ENCODE peak calls at places on chromosomes 12 and 14, in eight cellular contexts. I, V, X, A, N, Z, L and W are unnamed samples.

GRCh38 chr12:132409495-132410295 is 80.3 kb upstream of the FBRSL1 start:
- DNase-seq in V (no peak), L (no peak), I (no peak), X (no peak), Z (no peak), A (no peak), N (no peak), W (no peak)

GRCh38 chr12:107402041-107403022 is 283.3 kb upstream of the PWP1 start:
- DNase-seq in X (no peak), N (no peak), L (no peak), V (peak; percentile 81), Z (peak; percentile 73), A (no peak), I (peak; percentile 75), W (no peak)

GRCh38 chr14:73634333-73634833 is 10.4 kb upstream of the DNAL1 start:
- DNase-seq in I (no peak), L (peak; percentile 73), Z (peak; percentile 66), N (no peak), V (peak; percentile 45), A (no peak), X (no peak), W (peak; percentile 18)

GRCh38 chr14:50354527-50354926 is 42.2 kb downstream of the CDKL1 start:
- DNase-seq in V (no peak), A (no peak), N (no peak), I (no peak), X (no peak), Z (no peak), L (no peak), W (no peak)

GRCh38 chr12:116194935-116195431 is 82.5 kb downstream of the MED13L start:
- DNase-seq in A (no peak), N (no peak), X (no peak), V (no peak), L (no peak), I (no peak), Z (no peak), W (peak; percentile 78)

GRCh38 chr14:103118019-103118662 is 5.1 kb upstream of the TNFAIP2 start:
- DNase-seq in Z (no peak), V (no peak), L (peak; percentile 89), I (no peak), X (no peak), A (no peak), N (peak; percentile 88), W (no peak)

GRCh38 chr12:54300732-54301427 is at the start of gene NFE2:
- DNase-seq in A (peak; percentile 84), V (peak; percentile 77), Z (peak; percentile 87), I (peak; percentile 70), L (peak; percentile 74), N (peak; percentile 81), X (peak; percentile 80), W (no peak)

GRCh38 chr14:51921026-51921425 is 60.6 kb downstream of the GNG2 start:
- DNase-seq in I (no peak), X (no peak), L (no peak), N (no peak), A (no peak), V (no peak), Z (no peak), W (no peak)

GRCh38 chr12:54265364-54265812 is 14.5 kb downstream of the CBX5 start:
- DNase-seq in L (no peak), A (no peak), N (no peak), Z (no peak), V (no peak), X (no peak), I (no peak), W (no peak)

GRCh38 chr14:61337893-61338292 is 16.5 kb downstream of the PRKCH start:
- DNase-seq in X (no peak), L (no peak), N (no peak), A (no peak), Z (no peak), I (no peak), V (no peak), W (no peak)

DNA sequence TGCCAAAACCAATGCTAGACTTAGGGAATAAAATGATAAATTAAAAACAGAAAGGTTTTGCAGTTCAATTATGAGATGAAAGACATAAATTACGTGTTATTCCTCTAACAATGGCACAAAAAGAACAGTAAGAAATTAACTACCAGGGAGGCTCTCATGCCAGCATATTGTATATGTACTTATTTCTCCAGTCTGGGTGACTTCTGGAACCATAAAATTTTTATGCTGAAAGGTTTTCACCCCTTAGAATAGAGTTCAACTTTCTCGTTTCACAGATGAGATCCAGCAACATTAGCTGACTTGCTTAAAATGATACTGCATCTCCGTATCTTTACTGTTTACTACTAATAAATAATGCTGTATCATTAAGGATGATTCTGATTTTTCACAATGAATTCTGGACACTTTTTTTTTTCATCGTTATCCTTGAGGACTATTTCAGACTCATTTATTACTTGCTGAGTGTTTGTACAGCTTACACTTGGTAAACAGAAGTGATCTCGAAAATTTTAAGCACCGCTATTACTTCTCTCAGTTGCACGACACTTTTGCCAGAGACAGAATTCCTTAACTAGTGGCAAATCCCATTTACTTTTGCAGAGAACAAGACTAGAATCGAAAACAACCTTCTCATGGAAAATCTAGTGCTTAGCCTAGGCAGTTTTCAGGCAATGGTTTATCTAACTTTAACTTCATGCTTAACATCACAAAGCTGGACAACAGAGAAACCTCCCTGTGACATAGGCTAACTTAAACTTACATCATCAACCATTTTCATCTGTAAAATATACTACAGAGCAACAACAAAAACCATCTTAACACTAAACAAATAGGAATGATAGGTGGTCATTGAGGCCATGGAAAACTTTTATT is 2.7 kb downstream of the RSRC2 start:
- DNase-seq in L (no peak), Z (no peak), N (no peak), I (no peak), A (no peak), X (no peak), V (no peak), W (no peak)
- H3K4me3 ChIP-seq in L (peak overlapping the region; percentile 85), Z (peak overlapping the region; percentile 72), N (peak overlapping the region; percentile 30), I (peak overlapping the region; percentile 76), A (peak overlapping the region; percentile 72), X (peak overlapping the region; percentile 41), V (no peak overlapping the region), W (peak overlapping the region; percentile 75)

GRCh38 chr12:34287986-34288962 is 266.0 kb downstream of the ALG10 start:
- DNase-seq in X (peak; percentile 22), A (peak; percentile 48), Z (peak; percentile 1), V (no peak), N (no peak), L (peak; percentile 12), I (no peak), W (no peak)

GRCh38 chr12:34287437-34287836 is 265.1 kb downstream of the ALG10 start:
- DNase-seq in N (no peak), A (peak; percentile 40), X (no peak), I (no peak), L (peak; percentile 46), Z (peak; percentile 0), V (no peak), W (no peak)

GRCh38 chr12:34289431-34290190 is 267.3 kb downstream of the ALG10 start:
- DNase-seq in V (no peak), L (peak; percentile 25), X (peak; percentile 36), N (peak; percentile 26), Z (peak; percentile 2), A (no peak), I (no peak), W (no peak)

GRCh38 chr12:34290191-34290995 is 268.1 kb downstream of the ALG10 start:
- DNase-seq in A (peak; percentile 58), I (no peak), N (no peak), Z (peak; percentile 3), V (no peak), X (peak; percentile 37), L (peak; percentile 24), W (no peak)

DNA sequence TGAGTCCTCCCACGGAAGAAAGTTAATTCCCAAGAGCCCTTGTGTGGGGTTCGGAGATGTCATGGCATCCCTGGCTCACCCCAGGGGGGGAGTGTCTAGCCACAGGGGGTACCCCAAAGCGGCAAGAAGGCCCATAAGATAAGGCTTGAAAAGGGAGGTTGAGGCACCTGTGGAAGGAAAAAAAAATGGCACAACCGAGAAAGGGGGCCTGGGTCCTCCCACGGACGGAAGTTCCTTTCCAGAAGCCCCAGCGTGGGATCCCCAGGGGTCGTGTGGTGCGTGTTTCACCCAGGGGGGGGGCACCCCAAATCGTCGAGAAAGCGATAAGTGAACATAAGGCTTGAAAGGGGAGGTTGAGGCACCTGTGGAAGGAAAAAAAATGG is 266.7 kb downstream of the ALG10 start:
- DNase-seq in L (peak; percentile 30), N (no peak), A (no peak), X (peak; percentile 18), Z (peak; percentile 0), I (no peak), V (no peak), W (no peak)
- TF ChIP-seq CTCF in L (no peak), N (no peak), A (no peak), X (no peak), Z (no peak), I (no peak), V (no peak), W (no peak)

DNA sequence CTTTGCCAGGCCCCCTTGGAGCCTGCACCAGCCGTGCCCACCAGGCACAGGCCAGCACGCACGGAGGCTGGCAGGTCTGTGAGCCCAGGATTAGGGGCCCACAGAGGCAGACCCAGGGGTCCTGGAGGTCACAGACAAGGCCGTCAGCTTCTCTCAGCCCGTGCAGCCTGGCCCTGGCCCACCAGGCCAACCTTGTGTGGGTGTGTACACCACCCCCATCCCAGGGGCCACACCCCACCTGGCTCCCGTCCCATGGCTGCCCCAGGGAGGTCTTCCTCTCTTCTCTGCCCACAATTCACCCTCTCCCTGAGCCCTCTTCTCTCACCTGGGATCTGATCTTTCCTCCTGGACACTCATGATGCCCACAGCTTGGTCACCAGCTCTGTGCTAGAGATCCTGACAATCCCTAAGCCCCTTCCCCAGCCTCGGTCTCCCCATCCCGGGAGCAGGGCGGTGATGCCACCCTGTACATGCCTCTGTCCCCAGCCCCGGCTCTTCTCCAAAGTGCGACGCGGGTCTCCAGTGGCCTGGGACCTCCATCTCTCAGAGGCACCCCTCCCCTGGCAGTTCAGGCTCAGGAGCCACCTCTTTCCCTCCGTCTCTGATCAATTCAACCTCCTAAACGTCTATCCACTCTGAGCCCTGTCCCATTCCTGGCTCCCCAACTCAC is 31.1 kb upstream of the GPR132 start:
- DNase-seq in V (no peak), X (peak; percentile 63), I (no peak), A (peak; percentile 61), N (no peak), L (no peak), Z (no peak), W (no peak)
- H3K27me3 ChIP-seq in V (no peaks in the 10 kb centered on the region), X (no peaks in the 10 kb centered on the region), I (no peaks in the 10 kb centered on the region), A (peaks cover 14% of the 10 kb centered on the region), N (peaks cover 35% of the 10 kb centered on the region), L (peaks cover 25% of the 10 kb centered on the region), Z (no peaks in the 10 kb centered on the region), W (no peaks in the 10 kb centered on the region)

DNA sequence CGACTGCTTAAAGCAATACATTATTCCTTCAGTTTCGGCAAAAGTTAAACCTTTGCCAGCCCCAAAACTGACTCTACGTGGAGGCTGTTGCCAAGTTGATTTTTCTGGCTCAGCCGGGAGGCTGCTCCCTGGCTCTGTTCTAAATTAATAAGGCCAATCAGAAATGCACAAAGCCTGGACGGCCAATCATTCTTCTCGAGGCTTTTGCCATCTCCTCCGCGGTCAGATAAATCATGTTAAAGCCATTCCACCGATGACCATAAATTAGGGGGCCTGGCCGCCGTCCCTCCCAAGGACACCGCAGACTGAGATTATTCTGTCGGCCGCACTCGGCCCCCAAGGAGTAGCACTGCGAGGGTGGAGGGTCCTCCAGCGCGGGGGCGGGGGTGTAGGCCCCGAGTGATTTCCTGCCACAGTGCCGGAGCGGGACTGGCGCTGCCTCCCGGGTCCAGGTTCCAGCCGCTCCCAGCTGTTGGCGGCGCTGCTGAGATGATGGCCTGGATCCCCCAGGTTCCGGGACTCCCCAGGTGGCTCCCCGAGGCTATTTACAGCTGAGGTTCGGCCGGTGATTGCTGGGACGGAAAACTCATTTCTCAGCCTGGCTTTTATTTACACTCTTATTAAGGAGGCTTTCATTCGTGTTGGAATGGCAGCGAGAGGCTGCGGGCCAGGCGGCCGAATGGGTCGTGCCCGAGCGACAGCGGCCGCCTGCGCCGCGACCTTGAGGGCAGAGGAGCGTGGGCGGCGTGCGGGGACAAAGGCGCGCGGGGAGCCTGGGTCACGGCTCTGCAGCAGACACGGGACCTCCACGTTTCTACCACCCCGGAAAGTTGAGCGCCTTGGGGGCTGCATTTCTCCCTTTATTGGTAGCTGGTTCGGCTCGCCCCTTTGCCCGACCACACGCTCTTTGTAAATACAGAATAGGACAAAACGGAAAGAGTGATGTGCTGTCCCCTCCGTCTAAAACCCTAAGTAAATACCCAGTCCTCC is 165.2 kb downstream of the MON2 start:
- DNase-seq in I (peak; percentile 44), V (peak; percentile 55), Z (peak; percentile 73), A (peak; percentile 83), N (peak; percentile 74), L (peak; percentile 68), X (no peak), W (peak; percentile 47)
- H3K4me3 ChIP-seq in I (peak overlapping the region; percentile 14), V (peak overlapping the region; percentile 65), Z (peak overlapping the region; percentile 29), A (peak overlapping the region; percentile 55), N (peak overlapping the region; percentile 42), L (peak overlapping the region; percentile 73), X (peak overlapping the region; percentile 20), W (peak overlapping the region; percentile 58)